ENCODE peak calls at places on chromosomes 11 and 22, in four cellular contexts. One of them, this sample, is unnamed.

GRCh38 chr22:34102633-34103032 is 182.4 kb upstream of the LARGE1 start:
- DNase-seq in hepatocyte: peak; percentile 29
- DNase-seq in pancreas: no peak
- DNase-seq in heart right ventricle: no peak
- DNase-seq in this sample: no peak

GRCh38 chr11:125123947-125124633 is 12.7 kb upstream of the TMEM218 start:
- DNase-seq in heart right ventricle: peak; percentile 43
- DNase-seq in pancreas: peak; percentile 43
- DNase-seq in hepatocyte: peak; percentile 61
- DNase-seq in this sample: peak; percentile 77

GRCh38 chr22:45807156-45807915 is 135.7 kb downstream of the ATXN10 start:
- DNase-seq in pancreas: no peak
- DNase-seq in hepatocyte: no peak
- DNase-seq in heart right ventricle: no peak
- DNase-seq in this sample: no peak

GRCh38 chr22:41350087-41350486 is 31.7 kb upstream of the TEF start:
- DNase-seq in pancreas: no peak
- DNase-seq in heart right ventricle: no peak
- DNase-seq in hepatocyte: no peak
- DNase-seq in this sample: peak; percentile 77

GRCh38 chr22:48035897-48036296 is 1273.4 kb downstream of the TBC1D22A start:
- DNase-seq in pancreas: no peak
- DNase-seq in hepatocyte: no peak
- DNase-seq in heart right ventricle: no peak
- DNase-seq in this sample: no peak

GRCh38 chr11:70490208-70490607 is 91.9 kb downstream of the CTTN start:
- DNase-seq in hepatocyte: no peak
- DNase-seq in pancreas: no peak
- DNase-seq in heart right ventricle: no peak
- DNase-seq in this sample: no peak

GRCh38 chr11:108965602-108966001 is 300.7 kb downstream of the DDX10 start:
- DNase-seq in hepatocyte: peak; percentile 46
- DNase-seq in pancreas: no peak
- DNase-seq in heart right ventricle: no peak
- DNase-seq in this sample: no peak

GRCh38 chr11:117559698-117560097 is 232.0 kb downstream of the CEP164 start:
- DNase-seq in pancreas: no peak
- DNase-seq in hepatocyte: no peak
- DNase-seq in heart right ventricle: no peak
- DNase-seq in this sample: no peak

GRCh38 chr11:62923634-62924411 is 2.7 kb upstream of the CHRM1 start:
- DNase-seq in heart right ventricle: no peak
- DNase-seq in hepatocyte: no peak
- DNase-seq in pancreas: no peak
- DNase-seq in this sample: no peak

GRCh38 chr11:84524422-84525051 is 1102.6 kb downstream of the DLG2 start:
- DNase-seq in hepatocyte: peak; percentile 8
- DNase-seq in heart right ventricle: no peak
- DNase-seq in pancreas: no peak
- DNase-seq in this sample: no peak

GRCh38 chr11:36345535-36346141 is 49.5 kb downstream of the PRR5L start:
- DNase-seq in hepatocyte: no peak
- DNase-seq in heart right ventricle: no peak
- DNase-seq in pancreas: no peak
- DNase-seq in this sample: no peak

GRCh38 chr22:37502342-37503182 is 16.4 kb upstream of the MFNG start:
- DNase-seq in heart right ventricle: no peak
- DNase-seq in pancreas: peak; percentile 87
- DNase-seq in hepatocyte: peak; percentile 91
- DNase-seq in this sample: peak; percentile 96

GRCh38 chr11:95147364-95147905 is 57.8 kb downstream of the ENDOD1 start:
- DNase-seq in pancreas: no peak
- DNase-seq in heart right ventricle: no peak
- DNase-seq in hepatocyte: peak; percentile 85
- DNase-seq in this sample: no peak

GRCh38 chr11:113022267-113022666 is 61.0 kb downstream of the NCAM1 start:
- DNase-seq in heart right ventricle: no peak
- DNase-seq in hepatocyte: no peak
- DNase-seq in pancreas: no peak
- DNase-seq in this sample: no peak

GRCh38 chr11:73949246-73949645 is 1.6 kb upstream of the DNAJB13 start:
- DNase-seq in pancreas: no peak
- DNase-seq in heart right ventricle: no peak
- DNase-seq in hepatocyte: no peak
- DNase-seq in this sample: no peak

GRCh38 chr22:44541671-44542319 is 43.8 kb upstream of the RTL6 start:
- DNase-seq in pancreas: no peak
- DNase-seq in heart right ventricle: no peak
- DNase-seq in hepatocyte: no peak
- DNase-seq in this sample: no peak

GRCh38 chr11:76216536-76217326 is 10.4 kb upstream of the WNT11 start:
- DNase-seq in heart right ventricle: peak; percentile 15
- DNase-seq in pancreas: no peak
- DNase-seq in hepatocyte: no peak
- DNase-seq in this sample: no peak

GRCh38 chr11:44823920-44824704 is 97.3 kb downstream of the TSPAN18 start:
- DNase-seq in hepatocyte: no peak
- DNase-seq in pancreas: no peak
- DNase-seq in heart right ventricle: no peak
- DNase-seq in this sample: peak; percentile 64

GRCh38 chr11:12989428-12990242 is 19.5 kb upstream of the RASSF10 start:
- DNase-seq in pancreas: no peak
- DNase-seq in heart right ventricle: no peak
- DNase-seq in hepatocyte: no peak
- DNase-seq in this sample: no peak

GRCh38 chr11:30741039-30741550 is 154.9 kb upstream of the MPPED2 start:
- DNase-seq in pancreas: no peak
- DNase-seq in heart right ventricle: no peak
- DNase-seq in hepatocyte: peak; percentile 68
- DNase-seq in this sample: no peak

GRCh38 chr22:26461188-26461810 is 22.3 kb downstream of the HPS4 start:
- DNase-seq in hepatocyte: peak; percentile 78
- DNase-seq in pancreas: peak; percentile 37
- DNase-seq in heart right ventricle: peak; percentile 50
- DNase-seq in this sample: peak; percentile 75

GRCh38 chr11:21385669-21386068 is 716.3 kb downstream of the NELL1 start:
- DNase-seq in hepatocyte: no peak
- DNase-seq in pancreas: no peak
- DNase-seq in heart right ventricle: no peak
- DNase-seq in this sample: no peak

GRCh38 chr11:72202571-72202970 is 10.6 kb downstream of the FOLR1 start:
- DNase-seq in pancreas: no peak
- DNase-seq in hepatocyte: no peak
- DNase-seq in heart right ventricle: no peak
- DNase-seq in this sample: peak; percentile 22

GRCh38 chr11:57668467-57668890 is 565 bp downstream of the ZDHHC5 start:
- DNase-seq in pancreas: peak; percentile 33
- DNase-seq in heart right ventricle: no peak
- DNase-seq in hepatocyte: no peak
- DNase-seq in this sample: no peak

GRCh38 chr22:45101828-45102227 is 61.9 kb upstream of the NUP50 start:
- DNase-seq in pancreas: peak; percentile 54
- DNase-seq in heart right ventricle: no peak
- DNase-seq in hepatocyte: peak; percentile 69
- DNase-seq in this sample: peak; percentile 75

GRCh38 chr11:121426476-121427454 is 25.3 kb upstream of the SORL1 start:
- DNase-seq in hepatocyte: peak; percentile 70
- DNase-seq in pancreas: no peak
- DNase-seq in heart right ventricle: peak; percentile 56
- DNase-seq in this sample: peak; percentile 66
- TF ChIP-seq CTCF in hepatocyte: peak; percentile 22
- TF ChIP-seq CTCF in pancreas: no peak
- TF ChIP-seq CTCF in heart right ventricle: no peak
- TF ChIP-seq CTCF in this sample: peak; percentile 21

DNA sequence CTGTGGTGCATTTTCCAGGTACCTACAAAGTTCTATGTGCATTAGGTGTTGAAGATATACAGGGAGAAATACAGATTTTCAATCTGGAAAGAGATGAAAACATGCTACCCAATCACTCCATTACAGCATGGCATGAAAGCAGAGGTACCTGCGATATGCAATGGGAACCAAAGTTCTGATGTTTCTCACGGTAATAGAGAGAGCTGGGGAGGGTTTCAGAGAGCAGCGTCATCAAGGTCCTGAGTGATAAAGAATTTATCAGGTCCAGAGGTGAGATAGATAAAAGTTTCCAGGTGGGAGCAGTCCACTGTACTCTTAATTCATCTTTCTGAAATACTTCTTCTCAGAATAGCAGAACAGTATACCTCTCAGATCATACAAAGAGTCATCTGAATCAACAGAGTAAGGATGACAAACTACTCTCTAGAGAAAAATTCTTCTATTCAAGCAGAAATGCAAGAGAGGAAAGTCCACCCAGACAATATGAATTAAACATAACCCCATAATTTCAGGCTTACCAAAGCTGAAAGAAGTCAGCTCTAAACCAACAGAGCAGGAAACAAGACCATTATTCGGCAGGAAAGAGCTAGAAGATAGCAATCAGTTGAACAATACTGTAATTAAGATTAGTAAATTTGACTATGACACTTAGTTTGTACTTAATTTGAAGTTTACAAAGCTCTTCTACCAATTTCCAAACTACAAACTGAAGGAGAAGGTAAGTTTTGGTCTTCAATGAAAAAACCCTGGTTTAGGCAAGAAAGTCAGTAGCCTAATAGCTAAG is 12.8 kb downstream of the CTSC start:
- DNase-seq in pancreas: no peak
- DNase-seq in hepatocyte: no peak
- DNase-seq in heart right ventricle: no peak
- DNase-seq in this sample: no peak
- H3K4me3 ChIP-seq in pancreas: no peak overlapping the region
- H3K4me3 ChIP-seq in hepatocyte: no peak overlapping the region
- H3K4me3 ChIP-seq in heart right ventricle: no peak overlapping the region
- H3K4me3 ChIP-seq in this sample: no peak overlapping the region

DNA sequence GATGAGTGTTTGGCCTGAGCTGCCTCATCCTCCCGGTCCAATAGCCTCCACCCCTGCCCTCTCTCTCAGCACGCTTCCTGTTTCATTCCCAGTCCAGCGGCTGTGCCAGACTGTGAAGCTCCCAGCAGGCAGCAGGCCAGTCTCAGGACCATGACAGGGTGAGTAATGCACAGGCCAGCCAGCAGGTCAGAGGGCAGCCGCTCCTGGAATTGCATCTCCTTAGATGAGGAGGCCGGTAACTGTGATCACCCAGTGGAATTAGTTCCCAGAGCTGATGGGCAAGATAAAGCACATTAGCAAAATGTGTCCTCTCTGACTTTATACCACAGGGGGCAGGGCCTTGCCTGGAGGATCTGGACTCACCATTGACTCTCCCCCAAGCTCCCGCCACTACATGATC is 251.2 kb downstream of the ETS1 start:
- DNase-seq in heart right ventricle: peak; percentile 61
- DNase-seq in pancreas: no peak
- DNase-seq in hepatocyte: peak; percentile 23
- DNase-seq in this sample: peak; percentile 69
- TF ChIP-seq CTCF in heart right ventricle: no peak
- TF ChIP-seq CTCF in pancreas: no peak
- TF ChIP-seq CTCF in hepatocyte: no peak
- TF ChIP-seq CTCF in this sample: no peak

DNA sequence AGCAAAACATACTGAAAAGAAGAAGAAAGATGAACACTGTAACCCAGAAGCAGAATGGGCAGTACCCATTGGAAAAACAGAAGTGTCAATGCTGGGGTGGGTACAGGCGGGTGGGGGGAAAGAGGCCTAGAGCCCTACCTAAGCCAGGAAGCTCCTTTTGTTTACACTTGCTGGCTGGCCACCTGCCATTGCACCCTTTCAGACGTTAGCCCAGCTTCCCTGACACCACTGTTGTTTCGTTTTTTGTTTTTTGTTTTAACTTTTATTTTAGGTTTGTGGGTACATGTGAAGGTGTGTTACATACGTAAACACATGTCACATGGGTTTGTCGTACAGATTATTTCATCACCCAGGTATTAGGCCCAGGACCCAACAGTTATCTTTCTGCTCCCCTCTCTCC is 55.4 kb downstream of the PLEKHA7 start:
- DNase-seq in heart right ventricle: no peak
- DNase-seq in pancreas: no peak
- DNase-seq in hepatocyte: no peak
- DNase-seq in this sample: no peak
- H3K4me3 ChIP-seq in heart right ventricle: no peak overlapping the region
- H3K4me3 ChIP-seq in pancreas: no peak overlapping the region
- H3K4me3 ChIP-seq in hepatocyte: no peak overlapping the region
- H3K4me3 ChIP-seq in this sample: no peak overlapping the region

GRCh38 chr11:1565173-1565903 is 6.7 kb downstream of the DUSP8 start:
- DNase-seq in hepatocyte: no peak
- DNase-seq in pancreas: no peak
- DNase-seq in heart right ventricle: no peak
- DNase-seq in this sample: no peak

GRCh38 chr11:1567052-1567720 is 4.9 kb downstream of the DUSP8 start:
- DNase-seq in hepatocyte: no peak
- DNase-seq in pancreas: no peak
- DNase-seq in heart right ventricle: no peak
- DNase-seq in this sample: no peak

GRCh38 chr11:1567721-1568100 is 4.4 kb downstream of the DUSP8 start:
- DNase-seq in heart right ventricle: no peak
- DNase-seq in hepatocyte: no peak
- DNase-seq in pancreas: no peak
- DNase-seq in this sample: no peak

GRCh38 chr11:1565904-1566247 is 6.2 kb downstream of the DUSP8 start:
- DNase-seq in heart right ventricle: no peak
- DNase-seq in hepatocyte: no peak
- DNase-seq in pancreas: no peak
- DNase-seq in this sample: no peak

GRCh38 chr11:1566381-1567051 is 5.6 kb downstream of the DUSP8 start:
- DNase-seq in hepatocyte: peak; percentile 9
- DNase-seq in pancreas: no peak
- DNase-seq in heart right ventricle: no peak
- DNase-seq in this sample: no peak
- TF ChIP-seq CTCF in hepatocyte: no peak
- TF ChIP-seq CTCF in pancreas: no peak
- TF ChIP-seq CTCF in heart right ventricle: no peak
- TF ChIP-seq CTCF in this sample: no peak

DNA sequence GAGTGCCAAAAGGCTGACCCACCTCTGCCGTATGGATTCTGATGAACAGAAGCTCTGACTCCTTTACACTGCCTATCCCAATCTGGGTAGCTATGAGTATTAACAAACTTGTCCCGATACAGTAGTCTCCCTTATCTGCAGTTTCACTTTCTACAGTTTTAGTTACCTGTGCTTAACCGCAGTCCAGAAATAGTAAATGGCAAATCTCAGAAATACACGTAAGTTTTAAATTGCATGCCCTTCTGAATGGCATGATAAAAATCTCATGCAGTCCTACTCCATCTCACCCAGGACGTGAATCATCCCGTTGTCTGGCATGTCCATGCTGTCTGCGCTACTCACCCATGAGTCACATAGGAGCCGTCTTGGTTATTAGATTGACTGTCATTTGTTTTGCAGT is 68.8 kb downstream of the SNX19 start:
- DNase-seq in pancreas: no peak
- DNase-seq in heart right ventricle: no peak
- DNase-seq in hepatocyte: no peak
- DNase-seq in this sample: no peak
- H3K4me3 ChIP-seq in pancreas: no peak overlapping the region
- H3K4me3 ChIP-seq in heart right ventricle: no peak overlapping the region
- H3K4me3 ChIP-seq in hepatocyte: no peak overlapping the region
- H3K4me3 ChIP-seq in this sample: no peak overlapping the region

This sample was measured in Caco-2.